ENCODE peak calls at places on chromosomes 4 and X, in five cellular contexts. One of them, this sample, is unnamed.

GRCh38 chrX:17635231-17635630 is 102.1 kb upstream of the SCML1 start:
- DNase-seq in pancreas: no peak
- DNase-seq in lung: no peak
- DNase-seq in fibroblast of pulmonary artery: peak; percentile 1
- DNase-seq in foreskin fibroblast: no peak
- DNase-seq in this sample: no peak

GRCh38 chrX:16828126-16828908 is 41.8 kb downstream of the RBBP7 start:
- DNase-seq in foreskin fibroblast: no peak
- DNase-seq in pancreas: no peak
- DNase-seq in fibroblast of pulmonary artery: peak; percentile 95
- DNase-seq in lung: no peak
- DNase-seq in this sample: peak; percentile 59

GRCh38 chr4:152935661-152936445 is at the start of gene FHDC1:
- DNase-seq in lung: peak; percentile 82
- DNase-seq in fibroblast of pulmonary artery: no peak
- DNase-seq in foreskin fibroblast: no peak
- DNase-seq in pancreas: peak; percentile 86
- DNase-seq in this sample: no peak

GRCh38 chr4:147586637-147587036 is 30.6 kb upstream of the TMEM184C start:
- DNase-seq in foreskin fibroblast: no peak
- DNase-seq in pancreas: no peak
- DNase-seq in lung: no peak
- DNase-seq in fibroblast of pulmonary artery: no peak
- DNase-seq in this sample: no peak

GRCh38 chr4:69984030-69984443 is 11.7 kb upstream of the STATH start:
- DNase-seq in pancreas: no peak
- DNase-seq in fibroblast of pulmonary artery: peak; percentile 91
- DNase-seq in lung: no peak
- DNase-seq in foreskin fibroblast: no peak
- DNase-seq in this sample: peak; percentile 26

GRCh38 chr4:84968936-84969335 is 2.4 kb upstream of the WDFY3 start:
- DNase-seq in foreskin fibroblast: no peak
- DNase-seq in pancreas: no peak
- DNase-seq in fibroblast of pulmonary artery: no peak
- DNase-seq in lung: no peak
- DNase-seq in this sample: no peak

GRCh38 chr4:13988347-13989265 is 361.1 kb upstream of the BOD1L1 start:
- DNase-seq in foreskin fibroblast: peak; percentile 95
- DNase-seq in fibroblast of pulmonary artery: peak; percentile 97
- DNase-seq in lung: peak; percentile 33
- DNase-seq in pancreas: no peak
- DNase-seq in this sample: peak; percentile 90

GRCh38 chrX:125998432-125998831 is 167.7 kb downstream of the DCAF12L2 start:
- DNase-seq in foreskin fibroblast: no peak
- DNase-seq in lung: no peak
- DNase-seq in pancreas: no peak
- DNase-seq in fibroblast of pulmonary artery: no peak
- DNase-seq in this sample: no peak

GRCh38 chr4:130071746-130072145 is 975.8 kb downstream of the C4orf33 start:
- DNase-seq in fibroblast of pulmonary artery: no peak
- DNase-seq in pancreas: no peak
- DNase-seq in lung: no peak
- DNase-seq in foreskin fibroblast: no peak
- DNase-seq in this sample: no peak

GRCh38 chr4:29581469-29581868 is 1138.7 kb upstream of the PCDH7 start:
- DNase-seq in fibroblast of pulmonary artery: peak; percentile 50
- DNase-seq in lung: no peak
- DNase-seq in foreskin fibroblast: no peak
- DNase-seq in pancreas: no peak
- DNase-seq in this sample: peak; percentile 6

GRCh38 chrX:49977319-49978090 is 55.1 kb downstream of the CLCN5 start:
- DNase-seq in foreskin fibroblast: no peak
- DNase-seq in lung: no peak
- DNase-seq in fibroblast of pulmonary artery: no peak
- DNase-seq in pancreas: no peak
- DNase-seq in this sample: no peak

GRCh38 chrX:137575596-137576255 is 9.8 kb downstream of the ZIC3 start:
- DNase-seq in lung: no peak
- DNase-seq in pancreas: no peak
- DNase-seq in foreskin fibroblast: no peak
- DNase-seq in fibroblast of pulmonary artery: no peak
- DNase-seq in this sample: no peak

GRCh38 chrX:94515009-94515408 is 841.0 kb downstream of the FAM133A start:
- DNase-seq in foreskin fibroblast: no peak
- DNase-seq in pancreas: no peak
- DNase-seq in fibroblast of pulmonary artery: no peak
- DNase-seq in lung: no peak
- DNase-seq in this sample: no peak

GRCh38 chrX:130952266-130953043 is 49.4 kb upstream of the ENOX2 start:
- DNase-seq in fibroblast of pulmonary artery: no peak
- DNase-seq in lung: no peak
- DNase-seq in foreskin fibroblast: no peak
- DNase-seq in pancreas: no peak
- DNase-seq in this sample: no peak

GRCh38 chrX:6228720-6229119 is at the start of gene NLGN4X:
- DNase-seq in foreskin fibroblast: peak; percentile 3
- DNase-seq in pancreas: no peak
- DNase-seq in fibroblast of pulmonary artery: no peak
- DNase-seq in lung: no peak
- DNase-seq in this sample: no peak
- H3K4me3 ChIP-seq in foreskin fibroblast: peak within 1 kb of the TSS; percentile 58
- H3K4me3 ChIP-seq in pancreas: no peak within 1 kb of the TSS
- H3K4me3 ChIP-seq in fibroblast of pulmonary artery: no peak within 1 kb of the TSS
- H3K4me3 ChIP-seq in lung: no peak within 1 kb of the TSS
- H3K4me3 ChIP-seq in this sample: peak within 1 kb of the TSS; percentile 62

GRCh38 chr4:154329939-154330338 is 161.7 kb downstream of the DCHS2 start:
- DNase-seq in fibroblast of pulmonary artery: peak; percentile 66
- DNase-seq in pancreas: no peak
- DNase-seq in lung: no peak
- DNase-seq in foreskin fibroblast: peak; percentile 71
- DNase-seq in this sample: no peak

GRCh38 chr4:154335588-154335987 is 156.0 kb downstream of the DCHS2 start:
- DNase-seq in foreskin fibroblast: no peak
- DNase-seq in pancreas: no peak
- DNase-seq in fibroblast of pulmonary artery: no peak
- DNase-seq in lung: no peak
- DNase-seq in this sample: no peak

GRCh38 chr4:154328030-154328429 is 163.6 kb downstream of the DCHS2 start:
- DNase-seq in lung: no peak
- DNase-seq in foreskin fibroblast: no peak
- DNase-seq in pancreas: no peak
- DNase-seq in fibroblast of pulmonary artery: no peak
- DNase-seq in this sample: no peak

GRCh38 chr4:154329268-154329858 is 162.2 kb downstream of the DCHS2 start:
- DNase-seq in fibroblast of pulmonary artery: peak; percentile 46
- DNase-seq in foreskin fibroblast: peak; percentile 3
- DNase-seq in pancreas: no peak
- DNase-seq in lung: no peak
- DNase-seq in this sample: peak; percentile 22

DNA sequence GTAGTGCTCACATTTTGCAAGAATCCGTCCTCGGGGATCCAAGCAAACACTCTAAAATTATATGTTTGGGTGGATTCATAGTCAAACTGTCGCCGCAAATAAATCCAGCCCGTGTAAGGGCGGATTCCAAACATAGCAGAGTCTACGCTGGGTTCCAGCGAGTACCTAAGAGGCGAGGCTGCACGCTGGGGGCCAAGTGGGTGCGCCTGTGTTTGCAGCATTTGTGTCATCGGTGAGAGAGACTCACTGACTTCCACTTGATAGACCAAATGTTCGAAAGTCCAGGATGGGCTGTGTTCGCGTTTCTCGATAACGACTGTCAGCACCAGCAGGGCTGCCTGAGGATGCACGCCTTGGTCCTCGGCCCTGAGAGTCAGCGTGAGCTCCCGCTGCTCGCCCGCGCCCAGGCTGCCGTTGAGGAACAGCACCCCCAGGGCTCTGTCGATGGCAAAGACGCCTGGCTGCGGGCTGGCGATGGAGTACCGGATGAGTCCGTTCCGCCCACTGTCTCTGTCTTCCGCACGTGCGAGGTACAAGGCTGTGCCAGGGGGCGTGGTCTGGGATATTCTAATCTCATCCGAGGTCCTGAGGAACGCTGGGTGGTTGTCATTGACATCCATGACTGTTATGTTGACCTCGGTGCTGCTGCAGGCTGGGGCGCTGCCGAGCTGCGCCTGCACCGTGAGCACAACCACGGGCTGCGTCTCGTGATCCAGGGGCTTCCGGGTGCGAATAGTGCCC is 158.7 kb downstream of the DCHS2 start:
- DNase-seq in fibroblast of pulmonary artery: peak; percentile 5
- DNase-seq in lung: no peak
- DNase-seq in foreskin fibroblast: no peak
- DNase-seq in pancreas: peak; percentile 23
- DNase-seq in this sample: no peak
- H3K4me3 ChIP-seq in fibroblast of pulmonary artery: peak overlapping the region; percentile 24
- H3K4me3 ChIP-seq in lung: no peak overlapping the region
- H3K4me3 ChIP-seq in foreskin fibroblast: peak overlapping the region; percentile 4
- H3K4me3 ChIP-seq in pancreas: no peak overlapping the region
- H3K4me3 ChIP-seq in this sample: peak overlapping the region; percentile 37

DNA sequence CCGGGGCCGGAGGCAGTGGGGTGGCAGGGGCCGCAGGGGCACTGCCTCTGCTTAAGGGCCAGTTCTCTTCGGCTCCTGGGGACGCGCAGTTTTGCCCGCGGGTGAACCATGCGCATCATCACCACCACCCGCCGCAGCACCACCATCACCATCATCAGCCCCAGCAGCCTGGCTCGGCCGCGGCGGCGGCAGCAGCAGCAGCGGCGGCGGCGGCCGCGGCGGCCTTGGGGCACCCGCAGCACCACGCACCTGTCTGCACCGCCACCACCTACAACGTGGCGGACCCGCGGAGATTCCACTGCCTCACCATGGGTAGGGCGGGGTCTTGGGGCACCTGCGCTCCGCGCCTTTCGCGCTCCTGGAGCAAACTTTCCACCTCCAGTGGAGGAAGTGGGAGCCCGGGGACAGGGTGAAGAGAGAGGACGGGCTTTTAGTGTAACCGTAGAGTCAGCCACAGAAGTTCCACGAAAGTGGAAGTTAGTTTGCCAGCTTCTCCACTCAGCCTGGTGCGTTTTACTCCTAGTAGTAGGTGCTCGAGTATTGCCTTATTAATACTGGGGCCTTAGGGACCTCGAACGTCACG is 735 bp downstream of the GSX2 start:
- DNase-seq in foreskin fibroblast: no peak
- DNase-seq in pancreas: no peak
- DNase-seq in lung: no peak
- DNase-seq in fibroblast of pulmonary artery: no peak
- DNase-seq in this sample: no peak
- H3K4me3 ChIP-seq in foreskin fibroblast: peak overlapping the region; percentile 52
- H3K4me3 ChIP-seq in pancreas: no peak overlapping the region
- H3K4me3 ChIP-seq in lung: no peak overlapping the region
- H3K4me3 ChIP-seq in fibroblast of pulmonary artery: peak overlapping the region; percentile 48
- H3K4me3 ChIP-seq in this sample: peak overlapping the region; percentile 36

DNA sequence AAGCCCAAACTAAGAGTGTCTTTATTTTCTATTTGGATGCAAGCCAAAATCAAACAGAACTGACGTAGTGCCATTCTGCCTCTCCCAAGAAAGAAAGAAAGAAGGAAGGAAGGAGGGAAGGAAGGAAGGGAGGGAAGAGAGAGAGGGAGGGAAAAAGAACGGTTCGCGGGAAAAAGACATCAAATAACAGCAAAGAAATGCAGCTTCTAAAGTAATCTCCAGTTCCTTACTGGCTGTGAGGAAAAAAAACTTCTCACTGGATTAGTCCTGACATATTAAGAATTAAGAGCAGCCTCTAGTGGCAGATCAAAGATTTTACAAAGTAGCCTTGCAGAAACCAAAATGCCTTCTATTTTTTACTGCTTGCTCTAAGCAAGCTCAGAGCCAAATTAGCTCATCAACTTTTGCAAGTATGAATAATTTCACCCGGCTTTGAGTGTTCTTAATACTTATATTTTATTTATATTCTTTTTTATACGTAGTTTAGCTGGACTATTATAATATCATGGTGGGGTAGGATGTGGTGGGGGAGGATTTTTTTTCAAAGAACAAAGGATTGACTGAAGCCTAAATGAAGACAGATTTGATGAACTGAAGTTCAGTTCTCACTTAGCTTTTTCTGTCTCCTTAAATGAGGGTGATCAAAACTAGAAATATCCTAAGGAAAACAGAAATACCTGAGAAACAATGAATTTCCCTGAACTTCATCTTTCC is 36.6 kb downstream of the PITX2 start:
- DNase-seq in pancreas: no peak
- DNase-seq in lung: no peak
- DNase-seq in foreskin fibroblast: peak; percentile 45
- DNase-seq in fibroblast of pulmonary artery: peak; percentile 76
- DNase-seq in this sample: peak; percentile 57
- H3K4me3 ChIP-seq in pancreas: no peak overlapping the region
- H3K4me3 ChIP-seq in lung: no peak overlapping the region
- H3K4me3 ChIP-seq in foreskin fibroblast: peak overlapping the region; percentile 16
- H3K4me3 ChIP-seq in fibroblast of pulmonary artery: peak overlapping the region; percentile 19
- H3K4me3 ChIP-seq in this sample: peak overlapping the region; percentile 24

GRCh38 chrX:154981116-154981411 is 41.5 kb downstream of the F8 start:
- DNase-seq in lung: no peak
- DNase-seq in fibroblast of pulmonary artery: no peak
- DNase-seq in foreskin fibroblast: no peak
- DNase-seq in pancreas: no peak
- DNase-seq in this sample: no peak
- H3K4me3 ChIP-seq in lung: no peak overlapping the region
- H3K4me3 ChIP-seq in fibroblast of pulmonary artery: no peak overlapping the region
- H3K4me3 ChIP-seq in foreskin fibroblast: peak overlapping the region; percentile 62
- H3K4me3 ChIP-seq in pancreas: peak overlapping the region; percentile 22
- H3K4me3 ChIP-seq in this sample: no peak overlapping the region

DNA sequence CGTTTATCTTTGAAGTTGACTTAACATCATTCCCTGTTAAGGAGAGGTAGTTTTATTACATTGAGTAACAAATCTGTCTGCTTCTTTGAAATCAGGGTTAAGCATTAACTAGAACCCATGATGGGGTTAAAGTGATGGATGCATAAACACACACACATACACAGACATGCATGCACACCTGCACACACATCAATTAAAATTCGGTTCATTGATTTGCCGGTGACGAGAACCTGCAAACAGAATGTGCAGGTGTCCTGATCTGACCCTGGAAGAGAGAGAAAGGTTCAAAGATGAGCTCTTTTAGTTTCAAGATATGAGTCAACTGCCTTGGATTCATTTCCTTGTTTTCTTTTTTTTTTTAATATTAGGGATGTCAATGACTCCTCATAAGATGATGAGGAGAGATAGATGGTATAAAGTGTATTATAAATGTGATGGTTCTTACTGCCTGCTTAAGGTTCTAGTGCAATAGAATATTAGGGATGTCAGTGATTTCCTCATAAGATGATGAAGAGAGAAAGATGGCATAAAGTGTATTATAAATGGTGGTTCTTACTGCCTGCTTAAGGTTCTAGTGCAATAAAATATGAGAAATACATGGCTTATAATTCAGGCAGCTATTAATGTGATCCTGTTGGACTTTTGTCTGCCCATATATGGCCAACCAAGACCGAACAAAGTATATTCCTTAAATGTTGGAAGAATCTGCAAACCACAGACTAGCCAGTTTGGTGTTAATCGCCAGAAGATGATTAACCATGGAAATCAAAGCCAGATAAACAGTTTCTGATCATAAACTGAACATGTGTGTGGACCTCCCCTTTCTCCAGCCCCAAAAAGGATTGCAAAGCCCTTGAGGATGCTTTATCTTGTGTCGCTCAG is 14.1 kb upstream of the CD99 start:
- DNase-seq in lung: no peak
- DNase-seq in foreskin fibroblast: no peak
- DNase-seq in fibroblast of pulmonary artery: no peak
- DNase-seq in pancreas: no peak
- DNase-seq in this sample: no peak
- H3K4me3 ChIP-seq in lung: no peak overlapping the region
- H3K4me3 ChIP-seq in foreskin fibroblast: peak overlapping the region; percentile 47
- H3K4me3 ChIP-seq in fibroblast of pulmonary artery: no peak overlapping the region
- H3K4me3 ChIP-seq in pancreas: no peak overlapping the region
- H3K4me3 ChIP-seq in this sample: no peak overlapping the region

This sample was measured in astrocyte of the cerebellum.